ENCODE peak calls at places on chromosomes 6 and 20, in four cellular contexts. B is NT2/D1, C is neural progenitor cell, Y is mesendoderm. X is an unnamed sample.

GRCh38 chr20:31569163-31570020 is 35.7 kb upstream of the ID1 start:
- DNase-seq in B (no peak), C (peak; percentile 65), Y (peak; percentile 71), X (peak; percentile 82)

GRCh38 chr20:22447448-22447778 is 137.0 kb downstream of the FOXA2 start:
- DNase-seq in B (no peak), C (no peak), Y (no peak), X (no peak)

GRCh38 chr6:14108571-14109410 is 8.8 kb upstream of the CD83 start:
- DNase-seq in B (no peak), C (no peak), Y (no peak), X (no peak)

GRCh38 chr6:129497591-129498555 is 212.1 kb downstream of the ARHGAP18 start:
- DNase-seq in B (no peak), C (no peak), Y (no peak), X (no peak)

GRCh38 chr20:36175016-36175415 is 20.5 kb downstream of the EPB41L1 start:
- DNase-seq in B (no peak), C (no peak), Y (no peak), X (no peak)

GRCh38 chr6:22958677-22959076 is 389.3 kb downstream of the HDGFL1 start:
- DNase-seq in B (no peak), C (no peak), Y (no peak), X (no peak)

GRCh38 chr6:30135757-30136156 is at the start of gene TRIM40:
- DNase-seq in B (no peak), C (no peak), Y (no peak), X (no peak)

GRCh38 chr6:20534906-20535305 is 649 bp downstream of the CDKAL1 start:
- DNase-seq in B (no peak), C (no peak), Y (no peak), X (no peak)

GRCh38 chr6:46220351-46221220 is 49.8 kb upstream of the ENPP5 start:
- DNase-seq in B (no peak), C (no peak), Y (no peak), X (no peak)

GRCh38 chr6:11538049-11538798 is 675 bp downstream of the TMEM170B start:
- DNase-seq in B (no peak), C (peak; percentile 73), Y (peak; percentile 42), X (peak; percentile 26)

GRCh38 chr6:128390168-128390567 is 130.2 kb downstream of the PTPRK start:
- DNase-seq in B (no peak), C (no peak), Y (no peak), X (no peak)

GRCh38 chr6:159981591-159982245 is 12.8 kb downstream of the IGF2R start:
- DNase-seq in B (no peak), C (no peak), Y (no peak), X (no peak)

GRCh38 chr6:45704056-45704790 is 311.4 kb downstream of the CLIC5 start:
- DNase-seq in B (no peak), C (no peak), Y (peak; percentile 54), X (no peak)

GRCh38 chr6:82248233-82248735 is 740 bp upstream of the IBTK start:
- DNase-seq in B (no peak), C (peak; percentile 61), Y (peak; percentile 75), X (no peak)

GRCh38 chr6:145602927-145603326 is 132.4 kb downstream of the EPM2A start:
- DNase-seq in B (no peak), C (no peak), Y (no peak), X (no peak)

GRCh38 chr6:3205913-3206312 is 21.5 kb downstream of the TUBB2B start:
- DNase-seq in B (no peak), C (no peak), Y (no peak), X (no peak)

GRCh38 chr6:34063641-34064040 is 82.2 kb downstream of the GRM4 start:
- DNase-seq in B (no peak), C (no peak), Y (no peak), X (no peak)

GRCh38 chr20:32110173-32110704 is 725 bp downstream of the TM9SF4 start:
- DNase-seq in B (no peak), C (no peak), Y (peak; percentile 49), X (no peak)

GRCh38 chr6:159036673-159037072 is 8.1 kb downstream of the TAGAP start:
- DNase-seq in B (no peak), C (no peak), Y (no peak), X (no peak)

GRCh38 chr6:131317516-131317915 is 182.2 kb downstream of the AKAP7 start:
- DNase-seq in B (no peak), C (no peak), Y (no peak), X (no peak)

GRCh38 chr6:122772724-122773123 is 6.8 kb upstream of the FABP7 start:
- DNase-seq in B (no peak), C (no peak), Y (no peak), X (no peak)

GRCh38 chr6:12037803-12038202 is 25.7 kb downstream of the HIVEP1 start:
- DNase-seq in B (no peak), C (no peak), Y (no peak), X (no peak)

GRCh38 chr20:10427060-10427692 is 6.8 kb downstream of the MKKS start:
- DNase-seq in B (no peak), C (peak; percentile 61), Y (peak; percentile 69), X (peak; percentile 58)

GRCh38 chr20:5870462-5871021 is 79.8 kb downstream of the TRMT6 start:
- DNase-seq in B (no peak), C (peak; percentile 11), Y (no peak), X (no peak)

GRCh38 chr6:141398954-141399353 is 733.8 kb upstream of the GJE1 start:
- DNase-seq in B (no peak), C (no peak), Y (no peak), X (no peak)

DNA sequence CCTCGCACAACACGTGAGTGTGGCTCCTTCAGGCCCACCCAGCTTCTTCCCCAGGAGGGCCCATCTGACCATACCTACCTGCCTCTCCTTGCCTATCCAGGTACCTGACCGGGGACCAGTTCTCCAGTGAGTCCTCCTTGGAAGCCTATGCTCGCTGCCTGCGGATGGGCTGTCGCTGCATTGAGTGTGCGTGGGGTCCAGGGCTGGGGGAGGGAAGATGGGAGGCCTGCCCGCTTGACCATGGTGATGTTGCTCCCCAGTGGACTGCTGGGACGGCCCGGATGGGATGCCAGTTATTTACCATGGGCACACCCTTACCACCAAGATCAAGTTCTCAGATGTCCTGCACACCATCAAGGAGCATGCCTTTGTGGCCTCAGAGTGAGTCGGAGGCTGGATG is 26.5 kb downstream of the PLCG1 start:
- DNase-seq in B (no peak), C (no peak), Y (no peak), X (no peak)
- H3K36me3 ChIP-seq in B (peaks cover 98% of the 10 kb centered on the region), C (no peaks in the 10 kb centered on the region), Y (peaks cover 43% of the 10 kb centered on the region), X (peaks cover 70% of the 10 kb centered on the region)

GRCh38 chr6:73519943-73520687 is 717 bp downstream of the EEF1A1 start:
- DNase-seq in B (no peak), C (peak; percentile 73), Y (peak; percentile 87), X (peak; percentile 44)

GRCh38 chr6:73513496-73513854 is 7.4 kb downstream of the EEF1A1 start:
- DNase-seq in B (no peak), C (no peak), Y (no peak), X (no peak)

GRCh38 chr6:73515204-73516101 is 5.4 kb downstream of the EEF1A1 start:
- DNase-seq in B (no peak), C (peak; percentile 78), Y (peak; percentile 85), X (peak; percentile 73)

GRCh38 chr6:73514746-73515110 is 6.1 kb downstream of the EEF1A1 start:
- DNase-seq in B (no peak), C (no peak), Y (no peak), X (peak; percentile 54)

DNA sequence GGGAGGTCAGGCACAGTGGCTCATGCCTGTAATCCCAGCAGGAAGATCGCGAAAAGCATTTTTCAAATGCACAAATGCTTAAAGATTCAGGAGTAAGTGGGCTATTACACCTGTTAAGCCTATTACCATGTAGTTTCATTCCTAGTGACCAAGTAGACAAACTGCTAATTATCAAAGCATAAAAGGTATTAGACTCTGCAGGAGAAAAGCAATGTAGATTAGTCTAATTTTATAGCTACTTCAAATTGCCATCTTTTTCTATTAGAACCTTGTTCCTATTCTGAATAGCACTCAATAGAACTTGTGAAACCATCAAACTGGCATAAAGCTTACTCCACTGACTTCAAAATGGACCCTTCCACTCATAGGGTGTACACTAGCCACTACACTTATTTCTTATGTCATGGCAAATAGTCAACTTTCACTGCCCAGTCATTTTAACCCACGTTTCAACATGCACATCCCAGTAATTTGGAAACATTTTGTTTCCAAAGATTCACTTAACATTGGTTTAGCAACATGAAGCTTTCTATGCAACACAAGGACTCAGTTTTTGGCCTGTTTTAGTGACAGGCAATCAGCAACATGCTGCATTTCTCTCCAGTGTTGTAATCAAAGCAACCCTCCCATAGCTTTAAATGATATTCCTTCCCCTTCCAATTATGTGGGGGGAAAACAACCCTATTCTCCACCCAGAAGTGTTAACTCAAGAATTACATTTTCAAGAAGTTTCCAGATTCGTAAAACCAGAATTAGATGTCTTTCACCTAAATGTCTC is 3.9 kb downstream of the EEF1A1 start:
- DNase-seq in B (no peak), C (no peak), Y (peak; percentile 25), X (no peak)
- H3K36me3 ChIP-seq in B (peaks cover 44% of the 10 kb centered on the region), C (peaks cover 21% of the 10 kb centered on the region), Y (peaks cover 15% of the 10 kb centered on the region), X (peaks cover 68% of the 10 kb centered on the region)

DNA sequence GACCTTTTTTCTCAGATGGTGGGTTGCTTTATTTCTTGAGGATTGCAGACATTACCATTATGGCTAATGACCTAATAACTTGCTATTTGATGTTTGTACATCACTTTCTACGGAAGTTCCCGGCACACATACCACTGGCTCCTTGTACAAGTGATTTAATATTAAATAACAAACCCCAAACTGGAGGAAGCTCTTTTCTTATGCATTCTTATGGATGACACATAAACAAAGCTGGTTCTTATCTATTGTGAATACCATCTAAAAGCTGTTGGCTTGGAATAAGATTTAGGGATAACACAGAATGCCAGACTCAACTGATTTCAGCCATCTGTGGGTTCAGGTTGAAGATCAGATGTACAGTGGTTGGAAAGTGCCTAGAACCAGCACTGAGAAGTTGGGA is 272.6 kb downstream of the TSHZ2 start:
- DNase-seq in B (no peak), C (no peak), Y (no peak), X (no peak)
- H3K36me3 ChIP-seq in B (no peaks in the 10 kb centered on the region), C (no peaks in the 10 kb centered on the region), Y (no peaks in the 10 kb centered on the region), X (no peaks in the 10 kb centered on the region)

DNA sequence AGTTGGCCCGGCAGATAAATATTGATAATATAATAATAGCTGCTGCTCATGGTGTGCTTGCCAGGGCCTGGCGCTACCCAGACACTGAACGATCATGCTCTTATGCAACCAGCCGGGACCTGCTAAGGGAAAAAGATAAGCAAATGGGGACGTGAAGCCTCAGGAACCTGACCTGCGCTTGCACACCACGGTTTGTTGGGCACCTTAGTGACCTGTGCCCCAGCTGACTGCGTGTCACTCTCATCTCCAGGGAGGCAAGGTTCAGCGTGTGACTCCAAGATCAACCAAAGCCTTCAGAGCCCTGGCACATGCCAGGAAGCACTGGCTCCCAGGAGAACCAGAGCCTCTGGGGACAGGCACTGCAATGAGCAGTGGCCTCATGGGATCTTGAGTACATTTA is 111.1 kb downstream of the AGPAT4 start:
- DNase-seq in B (no peak), C (no peak), Y (no peak), X (no peak)
- H3K36me3 ChIP-seq in B (peaks cover 65% of the 10 kb centered on the region), C (no peaks in the 10 kb centered on the region), Y (peaks cover 4% of the 10 kb centered on the region), X (peaks cover 4% of the 10 kb centered on the region)

X was measured in HAP-1.